ENCODE peak calls at places on chromosomes 12 and 14, in eight cellular contexts. F is H1, Q is HCT116, P is A549, B is SK-N-SH, M is K562, R is HepG2, U is GM12878. E is an unnamed sample.

GRCh38 chr12:109598428-109598854 is 24.8 kb downstream of the MVK start:
- DNase-seq in F (no peak), Q (no peak), P (no peak), B (peak), M (no peak), R (no peak), U (no peak), E (no peak)

GRCh38 chr12:56223571-56224101 is 506 bp upstream of the NABP2 start:
- DNase-seq in F (no peak), Q (no peak), P (no peak), B (no peak), M (no peak), R (no peak), U (no peak), E (no peak)

GRCh38 chr14:73241481-73242165 is 4.3 kb downstream of the PAPLN start:
- DNase-seq in F (no peak), Q (no peak), P (no peak), B (peak), M (no peak), R (no peak), U (no peak), E (no peak)

GRCh38 chr14:99726538-99727095 is 42.5 kb downstream of the CYP46A1 start:
- DNase-seq in F (no peak), Q (no peak), P (no peak), B (no peak), M (no peak), R (no peak), U (no peak), E (no peak)

GRCh38 chr12:77615331-77615730 is 215.4 kb upstream of the NAV3 start:
- DNase-seq in F (no peak), Q (peak), P (peak), B (no peak), M (no peak), R (no peak), U (no peak), E (no peak)

GRCh38 chr12:19946549-19946948 is 421.8 kb upstream of the PDE3A start:
- DNase-seq in F (no peak), Q (no peak), P (peak), B (no peak), M (no peak), R (no peak), U (no peak), E (peak)

GRCh38 chr12:25959069-25959961 is 833 bp downstream of the RASSF8 start:
- DNase-seq in F (no peak), Q (no peak), P (peak), B (peak), M (no peak), R (no peak), U (no peak), E (peak)

GRCh38 chr14:80692903-80693302 is 248.6 kb downstream of the CEP128 start:
- DNase-seq in F (no peak), Q (no peak), P (no peak), B (no peak), M (no peak), R (no peak), U (no peak), E (no peak)

GRCh38 chr12:130139971-130140547 is 22.2 kb upstream of the FZD10 start:
- DNase-seq in F (no peak), Q (no peak), P (peak), B (no peak), M (no peak), R (no peak), U (no peak), E (no peak)

GRCh38 chr12:120181991-120182631 is 12.4 kb downstream of the GCN1 start:
- DNase-seq in F (no peak), Q (no peak), P (no peak), B (no peak), M (no peak), R (peak), U (no peak), E (peak)

GRCh38 chr14:74438351-74438915 is 12.4 kb upstream of the SYNDIG1L start:
- DNase-seq in F (no peak), Q (no peak), P (no peak), B (no peak), M (no peak), R (no peak), U (no peak), E (no peak)

GRCh38 chr14:32738206-32738871 is 200.3 kb upstream of the NPAS3 start:
- DNase-seq in F (no peak), Q (no peak), P (no peak), B (no peak), M (no peak), R (no peak), U (no peak), E (no peak)

GRCh38 chr12:42705863-42706262 is 116.3 kb upstream of the PRICKLE1 start:
- DNase-seq in F (no peak), Q (no peak), P (no peak), B (peak), M (no peak), R (no peak), U (no peak), E (peak)

GRCh38 chr12:68957273-68957672 is 24.3 kb upstream of the CPM start:
- DNase-seq in F (no peak), Q (no peak), P (no peak), B (no peak), M (no peak), R (no peak), U (no peak), E (no peak)

DNA sequence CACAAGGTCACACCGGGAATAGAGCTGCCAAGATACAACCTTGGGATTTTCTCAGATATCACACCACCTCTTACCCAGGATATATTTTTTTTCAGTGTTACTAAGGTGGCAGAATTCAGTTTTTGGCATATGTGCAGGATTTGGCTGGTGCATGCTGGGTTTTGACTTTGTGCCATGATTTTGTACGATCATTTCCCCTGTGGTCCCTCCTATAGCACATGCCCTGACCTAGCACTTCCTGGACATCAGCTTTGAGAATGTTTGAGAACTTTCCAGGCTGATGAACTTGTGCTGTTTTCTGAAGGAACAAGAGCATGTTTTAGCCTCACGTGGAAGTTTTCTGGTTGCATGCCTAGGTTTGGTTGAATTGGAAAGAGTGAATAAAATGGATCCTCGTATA is 11.0 kb upstream of the TBPL2 start:
- DNase-seq in F (no peak), Q (no peak), P (no peak), B (no peak), M (no peak), R (no peak), U (no peak), E (peak)
- TF ChIP-seq RAD21 in F (no peak), Q (no peak), P (no peak), B (no peak), M (no peak), R (no peak), U (no peak), E (no peak)

GRCh38 chr14:50299585-50299984 is 12.4 kb downstream of the L2HGDH start:
- DNase-seq in F (no peak), Q (no peak), P (no peak), B (no peak), M (no peak), R (no peak), U (no peak), E (no peak)

GRCh38 chr14:50308363-50308762 is 3.7 kb downstream of the L2HGDH start:
- DNase-seq in F (no peak), Q (no peak), P (peak), B (no peak), M (no peak), R (peak), U (no peak), E (peak)

GRCh38 chr14:50301914-50302313 is 10.1 kb downstream of the L2HGDH start:
- DNase-seq in F (no peak), Q (no peak), P (no peak), B (no peak), M (no peak), R (no peak), U (no peak), E (no peak)

DNA sequence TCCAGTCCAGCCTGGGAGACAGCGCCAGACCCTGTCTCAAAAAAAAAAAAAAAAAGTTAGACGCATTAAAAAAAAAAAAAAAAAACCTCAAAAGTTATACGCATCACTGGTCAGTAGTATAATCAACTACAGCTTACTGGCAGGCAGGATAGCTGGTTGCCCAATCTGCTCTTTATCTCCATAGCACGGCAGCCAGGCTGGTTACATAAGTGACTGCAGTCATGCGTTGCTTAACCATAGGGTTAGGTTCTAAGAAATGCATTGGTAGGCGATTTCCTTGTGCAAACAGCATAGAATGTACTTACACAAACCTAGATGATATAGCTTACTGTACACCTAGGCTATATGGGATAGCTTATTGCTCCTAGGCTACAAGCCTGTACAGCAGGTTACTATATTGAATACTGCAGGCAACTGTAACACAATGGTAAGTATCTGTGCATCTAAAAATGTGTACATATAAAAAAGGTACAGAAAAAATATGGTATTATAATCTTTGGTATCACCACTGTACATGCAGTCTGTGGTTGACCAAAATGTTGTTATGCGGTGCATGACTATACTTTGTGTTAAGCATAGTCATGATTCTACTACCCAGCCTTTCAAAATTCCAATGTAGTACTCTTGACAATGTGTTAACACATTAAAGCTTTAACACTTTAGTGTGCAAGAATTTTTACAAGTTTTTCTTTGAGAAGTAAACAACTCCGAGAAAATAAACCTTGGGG is 8.1 kb downstream of the L2HGDH start:
- DNase-seq in F (no peak), Q (no peak), P (no peak), B (no peak), M (peak), R (peak), U (no peak), E (peak)
- TF ChIP-seq RAD21 in F (no peak), Q (no peak), P (no peak), B (no peak), M (no peak), R (no peak), U (no peak), E (no peak)

DNA sequence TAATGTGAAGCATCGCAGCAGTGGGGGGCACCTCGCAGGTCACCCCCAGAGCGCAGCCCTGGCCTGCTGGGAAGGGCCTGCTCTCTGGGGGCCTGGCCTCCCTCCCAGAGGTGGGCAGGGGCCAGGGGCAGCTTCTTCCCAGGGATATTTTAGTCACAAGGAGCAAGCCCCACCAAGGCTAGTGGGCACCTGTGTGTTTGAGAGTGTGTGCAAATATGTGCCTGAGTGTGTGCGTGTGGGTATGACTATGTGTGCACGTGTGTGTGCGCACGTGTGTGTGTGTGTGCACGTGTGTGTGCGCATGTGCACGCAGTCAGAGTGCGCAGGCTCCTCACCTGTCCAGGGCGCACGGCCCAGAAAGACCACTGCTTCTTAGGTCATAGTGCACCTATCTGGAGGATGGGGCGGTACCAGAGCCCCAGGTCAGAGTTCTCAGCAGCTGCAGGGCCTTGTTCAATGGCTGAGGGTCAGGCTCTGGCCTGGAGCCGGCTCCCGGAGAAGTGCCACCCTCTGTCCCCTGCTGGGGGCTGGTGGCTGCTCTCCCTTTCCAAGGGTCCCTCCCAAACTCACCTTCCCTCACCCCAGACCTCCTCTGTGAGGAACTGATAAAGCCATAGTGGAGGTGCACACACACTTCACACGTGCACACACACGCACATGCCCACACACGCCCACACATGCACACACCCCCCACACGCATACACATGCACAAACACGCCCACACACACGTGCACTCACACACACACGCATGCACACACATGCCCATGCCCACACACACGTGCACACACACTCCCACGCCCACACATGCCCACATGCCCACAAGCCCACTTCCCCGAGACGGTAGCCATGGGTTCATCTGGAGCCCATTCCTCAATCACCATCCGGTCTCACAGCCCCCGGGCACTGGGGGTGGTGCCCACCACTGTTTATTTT is 128.5 kb downstream of the KIF26A start:
- DNase-seq in F (no peak), Q (no peak), P (no peak), B (no peak), M (no peak), R (no peak), U (no peak), E (no peak)
- TF ChIP-seq RAD21 in F (no peak), Q (no peak), P (no peak), B (no peak), M (no peak), R (no peak), U (no peak), E (no peak)

GRCh38 chr12:48986720-48987291 is 8.7 kb downstream of the WNT1 start:
- DNase-seq in F (no peak), Q (no peak), P (no peak), B (no peak), M (no peak), R (no peak), U (no peak), E (no peak)

GRCh38 chr12:48985901-48986300 is 7.8 kb downstream of the WNT1 start:
- DNase-seq in F (no peak), Q (no peak), P (no peak), B (no peak), M (no peak), R (no peak), U (no peak), E (no peak)

GRCh38 chr12:48988030-48988649 is 10.0 kb downstream of the WNT1 start:
- DNase-seq in F (no peak), Q (no peak), P (peak), B (peak), M (peak), R (peak), U (no peak), E (peak)

GRCh38 chr12:48982397-48983080 is 4.4 kb downstream of the WNT1 start:
- DNase-seq in F (no peak), Q (no peak), P (no peak), B (no peak), M (no peak), R (no peak), U (no peak), E (no peak)

DNA sequence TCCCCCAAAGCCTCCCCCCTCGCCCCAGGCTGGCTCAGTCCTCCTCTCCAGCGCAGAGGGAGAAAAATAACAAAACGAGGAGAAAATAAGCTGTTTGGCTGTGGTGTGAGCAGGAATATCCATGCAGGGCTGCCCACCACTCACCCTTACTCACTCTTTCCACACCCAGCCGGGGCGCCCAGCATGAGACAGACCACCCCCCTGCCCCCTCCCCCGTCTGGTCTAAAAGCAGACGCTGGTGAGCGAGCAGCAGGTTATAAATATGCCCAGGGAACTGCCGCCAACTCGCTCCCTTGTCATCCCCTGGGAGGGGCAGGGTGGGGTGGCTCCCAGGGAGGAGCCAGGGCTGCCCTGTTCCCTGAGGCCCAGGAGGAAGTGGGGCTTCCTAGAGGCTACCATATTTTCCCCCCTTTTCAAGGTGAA is 7.4 kb downstream of the WNT1 start:
- DNase-seq in F (no peak), Q (no peak), P (no peak), B (no peak), M (no peak), R (no peak), U (no peak), E (no peak)
- TF ChIP-seq RAD21 in F (no peak), Q (no peak), P (no peak), B (no peak), M (no peak), R (no peak), U (no peak), E (no peak)

GRCh38 chr14:34270361-34270760 is 191.7 kb downstream of the SPTSSA start:
- DNase-seq in F (no peak), Q (no peak), P (no peak), B (no peak), M (no peak), R (no peak), U (no peak), E (no peak)

GRCh38 chr14:34277191-34277590 is 184.8 kb downstream of the SPTSSA start:
- DNase-seq in F (no peak), Q (no peak), P (no peak), B (no peak), M (no peak), R (no peak), U (no peak), E (no peak)

GRCh38 chr14:34275038-34275437 is 187.0 kb downstream of the SPTSSA start:
- DNase-seq in F (no peak), Q (no peak), P (no peak), B (no peak), M (no peak), R (no peak), U (no peak), E (no peak)
- TF ChIP-seq RAD21 in F (no peak), Q (no peak), P (no peak), B (no peak), M (no peak), R (no peak), U (no peak), E (no peak)

GRCh38 chr14:96357216-96357615 is 5.9 kb downstream of the ATG2B start:
- DNase-seq in F (no peak), Q (no peak), P (no peak), B (no peak), M (no peak), R (no peak), U (no peak), E (no peak)
- TF ChIP-seq RAD21 in F (no peak), Q (no peak), P (no peak), B (no peak), M (no peak), R (no peak), U (no peak), E (no peak)

GRCh38 chr12:52924764-52925716 is 20.2 kb upstream of the KRT8 start:
- DNase-seq in F (no peak), Q (peak), P (peak), B (no peak), M (peak), R (peak), U (no peak), E (peak)
- TF ChIP-seq RAD21 in F (no peak), Q (no peak), P (no peak), B (no peak), M (peak), R (no peak), U (no peak), E (peak)

E was measured in IMR-90.